ENCODE peak calls at places on chromosomes 6 and 20, in six cellular contexts. O, B, K, W, U and M are unnamed samples.

GRCh38 chr6:41443616-41444525 is 102.3 kb upstream of the FOXP4 start:
- DNase-seq in O (no peak), W (no peak), B (no peak), K (no peak), U (no peak), M (no peak)

GRCh38 chr6:139518556-139519091 is 144.2 kb upstream of the CITED2 start:
- DNase-seq in B (no peak), U (no peak), O (no peak), K (no peak), W (no peak), M (no peak)

GRCh38 chr6:46329568-46329967 is 158.8 kb upstream of the ENPP5 start:
- DNase-seq in O (no peak), W (no peak), K (no peak), B (no peak), U (no peak), M (no peak)

GRCh38 chr6:104527761-104528415 is 331.8 kb downstream of the HACE1 start:
- DNase-seq in K (peak; percentile 6), U (no peak), O (peak; percentile 44), W (peak; percentile 14), B (peak; percentile 70), M (no peak)

GRCh38 chr20:12372557-12372956 is 454.9 kb downstream of the BTBD3 start:
- DNase-seq in U (no peak), O (no peak), B (no peak), W (no peak), K (no peak), M (no peak)

GRCh38 chr6:107956586-107957164 is 1.3 kb downstream of the SEC63 start:
- DNase-seq in B (peak; percentile 44), K (peak; percentile 47), O (no peak), W (no peak), U (no peak), M (no peak)

GRCh38 chr20:35171753-35172433 is at the start of gene PROCR:
- DNase-seq in K (peak; percentile 84), O (peak; percentile 73), W (peak; percentile 86), U (peak; percentile 85), B (no peak), M (peak; percentile 60)

GRCh38 chr6:138428943-138429616 is 25.1 kb downstream of the HEBP2 start:
- DNase-seq in K (no peak), U (no peak), W (no peak), O (no peak), B (peak; percentile 73), M (no peak)

GRCh38 chr6:137230547-137230946 is 11.4 kb upstream of the IFNGR1 start:
- DNase-seq in U (no peak), O (no peak), B (no peak), W (no peak), K (peak; percentile 81), M (peak; percentile 73)

GRCh38 chr6:85404497-85405174 is 45.2 kb upstream of the NT5E start:
- DNase-seq in K (no peak), W (no peak), B (no peak), O (no peak), U (no peak), M (no peak)

GRCh38 chr6:142071981-142072380 is 60.7 kb upstream of the GJE1 start:
- DNase-seq in B (no peak), U (no peak), W (no peak), K (no peak), O (no peak), M (no peak)

GRCh38 chr6:68235192-68235812 is 399.8 kb upstream of the ADGRB3 start:
- DNase-seq in K (no peak), B (no peak), U (no peak), W (no peak), O (no peak), M (no peak)

GRCh38 chr20:9516658-9516987 is 2.2 kb downstream of the LAMP5 start:
- DNase-seq in W (no peak), U (no peak), B (no peak), K (no peak), O (no peak), M (no peak)

GRCh38 chr20:44407402-44408184 is 52.1 kb downstream of the HNF4A start:
- DNase-seq in O (no peak), B (no peak), U (no peak), K (no peak), W (peak; percentile 9), M (no peak)

GRCh38 chr6:85465762-85466161 is 15.9 kb downstream of the NT5E start:
- DNase-seq in O (no peak), B (no peak), W (no peak), U (no peak), K (no peak), M (no peak)

GRCh38 chr6:137910424-137910834 is 43.4 kb downstream of the TNFAIP3 start:
- DNase-seq in O (no peak), W (no peak), U (no peak), K (peak; percentile 80), B (no peak), M (peak; percentile 61)

GRCh38 chr6:111911428-111911827 is 38.2 kb upstream of the FYN start:
- DNase-seq in O (no peak), U (no peak), W (no peak), K (no peak), B (no peak), M (no peak)

DNA sequence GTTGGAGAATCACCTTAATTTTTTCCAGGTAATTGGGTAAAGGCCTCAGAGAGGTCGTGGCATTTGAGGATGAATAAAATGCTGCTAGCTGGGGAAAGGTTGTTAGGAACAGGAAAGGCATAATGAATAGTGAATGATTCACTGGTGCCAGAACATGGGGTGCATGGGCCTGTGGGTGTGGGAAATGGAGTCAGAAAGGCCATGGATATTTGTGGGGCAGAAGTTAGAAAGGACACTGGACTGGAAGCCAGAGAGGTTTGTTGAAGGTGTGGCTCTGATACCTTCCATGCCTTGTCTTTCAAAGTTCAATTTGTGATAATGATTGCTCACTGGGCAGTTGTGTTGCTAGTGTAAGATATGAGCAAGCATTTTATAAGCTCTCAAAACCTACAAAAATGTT is 32.7 kb downstream of the LRRC1 start:
- DNase-seq in U (no peak), B (no peak), W (no peak), K (no peak), O (no peak), M (no peak)
- TF ChIP-seq CTCF in U (no peak), B (no peak), W (no peak), K (no peak), O (no peak), M (no peak)

GRCh38 chr6:117266948-117267347 is 1.6 kb downstream of the VGLL2 start:
- DNase-seq in B (no peak), O (no peak), U (no peak), W (no peak), K (no peak), M (no peak)

GRCh38 chr6:117264487-117265424 is 602 bp upstream of the VGLL2 start:
- DNase-seq in B (no peak), U (no peak), O (peak; percentile 25), K (no peak), W (no peak), M (no peak)

GRCh38 chr6:117263353-117263927 is 1.9 kb upstream of the VGLL2 start:
- DNase-seq in U (no peak), B (no peak), O (no peak), W (no peak), K (no peak), M (no peak)

GRCh38 chr6:117266267-117266797 is 974 bp downstream of the VGLL2 start:
- DNase-seq in B (no peak), O (no peak), K (no peak), U (no peak), W (no peak), M (no peak)

DNA sequence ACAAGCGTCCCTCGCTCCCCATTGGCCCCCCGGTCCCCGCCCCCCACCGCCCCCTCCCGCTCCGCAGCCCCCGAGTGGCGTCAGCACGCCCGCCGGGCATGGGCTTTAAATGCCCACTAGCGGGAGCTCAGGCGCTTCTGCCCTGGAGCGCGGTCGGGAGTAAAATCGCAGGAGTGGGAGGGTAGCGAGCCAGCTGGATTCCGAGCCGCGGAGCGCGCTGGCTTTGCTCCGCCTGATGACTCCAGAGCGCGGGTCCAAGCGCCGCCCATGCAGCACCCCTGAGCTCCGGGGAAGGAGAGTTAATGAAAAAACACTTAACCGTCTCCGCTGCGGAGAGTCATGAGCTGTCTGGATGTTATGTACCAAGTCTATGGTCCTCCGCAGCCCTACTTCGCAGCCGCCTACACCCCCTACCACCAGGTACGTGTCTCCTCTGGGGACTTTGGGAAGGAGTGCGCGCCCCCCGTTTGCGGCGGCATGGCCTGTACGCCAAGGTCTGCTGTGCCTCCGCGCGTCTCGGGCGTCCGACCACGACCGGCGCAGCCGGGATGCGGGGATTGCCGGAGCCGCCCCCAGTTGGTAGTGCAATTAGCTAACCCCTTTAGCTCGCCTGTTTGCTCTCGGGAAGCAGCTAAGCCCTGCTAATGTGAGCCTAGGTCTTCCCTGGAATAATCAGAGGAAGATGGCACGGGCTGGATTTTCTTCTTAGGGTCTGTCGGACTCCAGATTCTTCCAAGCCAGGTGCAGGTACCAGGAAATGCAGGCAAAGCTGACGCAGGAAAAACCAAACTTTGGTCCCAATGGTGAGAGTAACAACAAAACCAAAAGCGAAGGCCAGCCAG is at the start of gene VGLL2:
- DNase-seq in K (no peak), O (peak; percentile 61), B (no peak), U (no peak), W (no peak), M (no peak)
- TF ChIP-seq CTCF in K (no peak), O (no peak), B (no peak), U (no peak), W (no peak), M (no peak)

DNA sequence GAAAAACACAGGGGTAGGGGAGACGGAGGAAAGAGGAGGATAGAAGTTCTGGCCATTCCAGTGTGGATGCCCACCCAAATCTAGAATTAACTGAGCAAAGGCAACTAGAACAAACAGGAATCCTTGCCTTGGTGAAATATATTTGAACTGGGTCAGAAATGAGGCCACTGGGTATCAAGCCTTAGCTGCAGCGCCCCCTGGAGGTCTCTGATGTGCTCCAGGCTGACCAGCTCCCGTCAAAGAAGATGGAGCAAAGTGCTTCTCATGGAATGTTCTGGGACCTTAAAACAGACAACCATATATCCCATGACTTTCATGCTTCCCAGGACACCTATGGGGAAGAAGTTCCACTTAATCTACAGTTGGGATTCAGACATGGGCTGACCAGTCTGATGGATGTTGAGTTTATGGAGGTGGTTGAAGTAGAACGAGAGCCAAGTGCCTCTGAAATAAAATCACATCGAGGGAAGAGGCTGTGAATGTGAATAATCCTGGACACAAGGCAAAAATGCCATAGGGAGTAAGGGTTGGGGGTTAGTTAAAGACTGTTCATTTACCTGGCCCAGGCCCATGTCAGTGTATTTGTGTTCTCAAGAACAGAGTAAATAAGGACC is 50.4 kb downstream of the HLA-DPB1 start:
- DNase-seq in B (peak; percentile 75), O (peak; percentile 73), U (peak; percentile 73), W (peak; percentile 52), K (peak; percentile 36), M (no peak)
- TF ChIP-seq CTCF in B (peak; percentile 94), O (peak; percentile 68), U (peak; percentile 33), W (peak; percentile 46), K (peak; percentile 43), M (peak; percentile 87)

GRCh38 chr6:119137194-119138072 is 59.0 kb upstream of the FAM184A start:
- DNase-seq in O (no peak), B (no peak), K (no peak), W (peak; percentile 26), U (no peak), M (peak; percentile 71)

GRCh38 chr6:119132211-119133004 is 53.9 kb upstream of the FAM184A start:
- DNase-seq in K (no peak), B (no peak), U (no peak), W (no peak), O (no peak), M (no peak)

GRCh38 chr6:119133400-119133799 is 54.9 kb upstream of the FAM184A start:
- DNase-seq in K (no peak), O (no peak), W (no peak), U (no peak), B (no peak), M (no peak)

GRCh38 chr6:119138906-119139541 is 60.6 kb upstream of the FAM184A start:
- DNase-seq in B (no peak), K (no peak), W (no peak), O (no peak), U (no peak), M (no peak)

GRCh38 chr6:119134752-119135151 is 56.3 kb upstream of the FAM184A start:
- DNase-seq in W (no peak), B (no peak), O (no peak), U (no peak), K (no peak), M (no peak)
- TF ChIP-seq CTCF in W (no peak), B (no peak), O (no peak), U (no peak), K (no peak), M (no peak)